ENCODE peak calls at places on chromosomes 2 and 18, in seven cellular contexts. C, S, N, D, X, O and Z are unnamed samples.

GRCh38 chr2:3107567-3107966 is 270.1 kb downstream of the EIPR1 start:
- DNase-seq in S (no peak), X (no peak), O (no peak), D (no peak), C (no peak), N (no peak), Z (no peak)

GRCh38 chr2:8525582-8526402 is 156.1 kb upstream of the ID2 start:
- DNase-seq in D (peak), C (peak), S (peak), X (peak), N (peak), O (peak), Z (no peak)

GRCh38 chr2:190589008-190589407 is 54.5 kb upstream of the NEMP2 start:
- DNase-seq in D (no peak), N (no peak), S (no peak), O (no peak), C (no peak), X (no peak), Z (no peak)

GRCh38 chr18:58264846-58265245 is 220.8 kb downstream of the NEDD4L start:
- DNase-seq in D (no peak), O (no peak), X (no peak), N (no peak), S (no peak), C (no peak), Z (no peak)

GRCh38 chr2:1739322-1739957 is 4.9 kb downstream of the PXDN start:
- DNase-seq in N (peak), C (no peak), D (no peak), S (no peak), X (no peak), O (no peak), Z (no peak)

GRCh38 chr2:120625865-120626560 is 109.7 kb upstream of the GLI2 start:
- DNase-seq in C (no peak), O (no peak), D (peak), N (peak), X (no peak), S (no peak), Z (no peak)

GRCh38 chr2:48852938-48853337 is 97.4 kb upstream of the LHCGR start:
- DNase-seq in D (no peak), N (no peak), X (peak), C (peak), O (no peak), S (no peak), Z (peak)

GRCh38 chr18:77090546-77091200 is 41.9 kb downstream of the MBP start:
- DNase-seq in O (no peak), X (no peak), N (no peak), C (no peak), D (no peak), S (no peak), Z (no peak)

GRCh38 chr18:1370552-1370951 is 465.9 kb downstream of the ADCYAP1 start:
- DNase-seq in N (no peak), D (no peak), C (no peak), O (no peak), X (no peak), S (no peak), Z (no peak)

GRCh38 chr2:98036349-98037000 is 40.7 kb upstream of the TMEM131 start:
- DNase-seq in D (no peak), X (no peak), S (no peak), O (no peak), N (no peak), C (no peak), Z (no peak)

GRCh38 chr2:63737085-63737701 is 104.5 kb upstream of the UGP2 start:
- DNase-seq in S (no peak), N (no peak), C (no peak), D (no peak), O (no peak), X (no peak), Z (no peak)

GRCh38 chr18:75478996-75479870 is 51.7 kb upstream of the SMIM21 start:
- DNase-seq in O (no peak), N (peak), S (no peak), C (peak), D (peak), X (peak), Z (no peak)

GRCh38 chr18:62524443-62525200 is 1.8 kb downstream of the ZCCHC2 start:
- DNase-seq in S (peak), O (peak), X (peak), C (peak), N (peak), D (peak), Z (no peak)

GRCh38 chr2:75605770-75606535 is 40.6 kb upstream of the MRPL19 start:
- DNase-seq in C (peak), D (no peak), O (no peak), S (no peak), X (peak), N (no peak), Z (peak)

GRCh38 chr2:79512442-79513401 is at the start of gene CTNNA2:
- DNase-seq in O (peak), S (no peak), C (peak), X (peak), N (peak), D (peak), Z (no peak)

GRCh38 chr2:230418341-230419016 is 2.5 kb downstream of the SP100 start:
- DNase-seq in O (no peak), C (peak), X (peak), S (no peak), D (no peak), N (no peak), Z (no peak)

GRCh38 chr18:9914334-9914583 is 443 bp downstream of the VAPA start:
- DNase-seq in N (no peak), X (no peak), S (no peak), O (no peak), D (no peak), C (no peak), Z (no peak)

GRCh38 chr2:217289153-217289908 is 429.5 kb upstream of the TNP1 start:
- DNase-seq in S (no peak), D (no peak), X (no peak), O (no peak), C (no peak), N (no peak), Z (no peak)

GRCh38 chr2:240946046-240946445 is 39.9 kb downstream of the CROCC2 start:
- DNase-seq in S (peak), O (no peak), D (no peak), C (no peak), N (no peak), X (no peak), Z (no peak)

GRCh38 chr18:63161032-63161727 is 158.4 kb downstream of the BCL2 start:
- DNase-seq in S (no peak), N (no peak), X (peak), D (no peak), C (no peak), O (no peak), Z (no peak)

DNA sequence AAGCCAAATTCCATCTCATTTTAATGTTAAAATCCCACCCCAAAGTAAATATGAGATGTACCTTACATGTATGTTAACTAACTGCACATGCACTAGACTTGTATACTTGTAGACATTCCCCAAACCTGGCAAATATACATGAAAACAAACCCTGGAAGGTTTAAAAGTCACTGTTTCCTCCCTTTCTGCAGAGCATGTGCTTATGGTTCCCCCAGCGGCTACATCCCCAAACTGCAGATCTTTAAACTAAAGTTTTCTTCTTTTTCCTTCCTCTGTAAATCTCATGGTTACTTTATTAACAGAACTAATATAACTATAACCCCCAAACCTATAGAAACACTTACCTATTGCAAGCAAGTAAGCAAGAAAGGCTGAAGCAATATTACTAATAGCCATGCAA is 731.5 kb downstream of the LRP1B start:
- DNase-seq in X (peak), D (peak), S (no peak), C (peak), N (no peak), O (peak), Z (no peak)
- TF ChIP-seq CTCF in X (peak), D (no peak), S (no peak), C (peak), N (no peak), O (peak), Z (peak)

GRCh38 chr2:187365315-187365714 is 82.7 kb downstream of the CALCRL start:
- DNase-seq in N (no peak), S (no peak), O (no peak), X (no peak), D (no peak), C (no peak), Z (no peak)
- TF ChIP-seq CTCF in N (no peak), S (no peak), O (no peak), X (no peak), D (no peak), C (no peak), Z (no peak)

GRCh38 chr2:36530983-36531354 is 67.0 kb downstream of the FEZ2 start:
- DNase-seq in N (no peak), D (no peak), X (peak), O (no peak), S (no peak), C (peak), Z (no peak)
- TF ChIP-seq CTCF in N (no peak), D (no peak), X (peak), O (no peak), S (peak), C (peak), Z (no peak)

GRCh38 chr2:43798300-43798699 is 24.5 kb downstream of the DYNC2LI1 start:
- DNase-seq in S (no peak), C (no peak), O (no peak), N (no peak), D (no peak), X (peak), Z (no peak)
- TF ChIP-seq CTCF in S (peak), C (peak), O (peak), N (no peak), D (peak), X (peak), Z (no peak)

DNA sequence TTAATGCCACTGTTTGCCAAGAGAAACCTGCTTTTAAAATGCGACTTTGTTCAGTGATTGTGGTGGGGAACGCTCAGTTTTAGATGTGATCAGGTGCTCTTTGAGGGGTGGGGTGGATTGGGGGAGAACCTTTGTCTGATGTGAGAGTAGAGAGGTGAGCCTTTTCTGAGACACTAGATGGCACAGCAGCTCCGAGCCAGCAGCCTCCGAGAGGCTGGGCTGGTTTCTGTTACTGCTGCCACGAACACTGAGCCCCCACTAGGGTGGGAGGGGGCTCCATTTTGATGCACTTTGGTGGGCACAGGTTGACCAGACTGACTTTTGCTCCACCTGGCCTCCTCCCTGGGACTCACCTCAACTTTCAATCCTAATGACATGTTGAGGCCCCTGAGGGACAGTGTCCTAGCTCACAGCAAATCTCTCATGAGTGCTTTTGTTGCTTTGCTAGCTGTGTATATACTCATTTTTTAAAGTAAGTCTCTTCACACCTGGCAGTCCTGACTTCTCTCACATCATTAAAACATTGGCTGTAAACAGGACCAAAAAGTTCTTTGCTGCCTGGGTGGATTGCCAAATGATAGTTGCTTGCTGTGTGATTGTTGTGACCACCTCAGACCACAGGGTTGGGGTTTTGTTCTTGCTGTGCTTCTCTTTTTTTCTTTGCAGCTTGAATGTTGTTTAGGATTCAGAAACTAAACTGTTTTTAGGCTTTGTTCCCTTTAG is 98.2 kb upstream of the MAP3K20 start:
- DNase-seq in D (no peak), X (no peak), N (no peak), S (no peak), C (no peak), O (no peak), Z (no peak)
- TF ChIP-seq CTCF in D (no peak), X (no peak), N (no peak), S (no peak), C (peak), O (no peak), Z (peak)